ENCODE peak calls at places on chromosomes 6 and 20, in eight cellular contexts. S is GM23338, D is HCT116, J is PC-3, L is hepatocyte, T is OCI-LY7, Q is SK-N-SH, U is MM.1S. O is an unnamed sample.

GRCh38 chr20:42483694-42484303 is 705.9 kb downstream of the PTPRT start:
- DNase-seq in S (peak; percentile 2), D (no peak), J (no peak), L (peak; percentile 22), T (peak; percentile 30), Q (peak; percentile 20), U (peak; percentile 15), O (peak; percentile 82)

GRCh38 chr20:56391037-56391436 is 978 bp downstream of the AURKA start:
- DNase-seq in S (no peak), D (no peak), J (no peak), L (no peak), T (peak; percentile 46), Q (no peak), U (no peak), O (no peak)

GRCh38 chr6:149363154-149363553 is 36.9 kb upstream of the SUMO4 start:
- DNase-seq in S (peak; percentile 51), D (peak; percentile 24), J (peak; percentile 73), L (no peak), T (no peak), Q (no peak), U (no peak), O (no peak)

GRCh38 chr20:62890444-62890843 is 28.8 kb upstream of the TCFL5 start:
- DNase-seq in S (no peak), D (no peak), J (no peak), L (no peak), T (no peak), Q (no peak), U (no peak), O (no peak)

GRCh38 chr6:41636803-41637178 is 1.5 kb upstream of the MDFI start:
- DNase-seq in S (peak; percentile 86), D (peak; percentile 54), J (peak; percentile 91), L (peak; percentile 89), T (no peak), Q (no peak), U (no peak), O (peak; percentile 37)

GRCh38 chr6:89559487-89559886 is 79.1 kb downstream of the LYRM2 start:
- DNase-seq in S (peak; percentile 39), D (no peak), J (no peak), L (no peak), T (no peak), Q (no peak), U (no peak), O (peak; percentile 30)

GRCh38 chr6:95203153-95203754 is 374.1 kb upstream of the MANEA start:
- DNase-seq in S (peak; percentile 78), D (peak; percentile 23), J (peak; percentile 47), L (peak; percentile 71), T (peak; percentile 31), Q (peak; percentile 40), U (peak; percentile 40), O (peak; percentile 59)

GRCh38 chr20:43942661-43943285 is 28.1 kb downstream of the TOX2 start:
- DNase-seq in S (no peak), D (peak; percentile 21), J (peak; percentile 72), L (no peak), T (peak; percentile 31), Q (no peak), U (peak; percentile 83), O (no peak)

GRCh38 chr6:11207199-11207968 is 25.1 kb downstream of the NEDD9 start:
- DNase-seq in S (no peak), D (peak; percentile 39), J (peak; percentile 98), L (peak; percentile 86), T (no peak), Q (no peak), U (no peak), O (no peak)

GRCh38 chr6:105494688-105495087 is 91.8 kb upstream of the PREP start:
- DNase-seq in S (peak; percentile 30), D (no peak), J (no peak), L (no peak), T (no peak), Q (no peak), U (no peak), O (no peak)

GRCh38 chr6:67300430-67301040 is 1334.5 kb upstream of the ADGRB3 start:
- DNase-seq in S (no peak), D (no peak), J (no peak), L (no peak), T (no peak), Q (no peak), U (no peak), O (no peak)

GRCh38 chr20:14879020-14879697 is 541.7 kb upstream of the FLRT3 start:
- DNase-seq in S (no peak), D (peak; percentile 77), J (peak; percentile 98), L (peak; percentile 13), T (no peak), Q (no peak), U (peak; percentile 45), O (no peak)

GRCh38 chr20:277496-277781 is 13.1 kb downstream of the C20orf96 start:
- DNase-seq in S (no peak), D (no peak), J (no peak), L (no peak), T (no peak), Q (no peak), U (no peak), O (no peak)

GRCh38 chr6:149356081-149356750 is 38.7 kb downstream of the TAB2 start:
- DNase-seq in S (no peak), D (no peak), J (no peak), L (no peak), T (no peak), Q (no peak), U (no peak), O (no peak)

GRCh38 chr6:135183532-135184440 is 2.7 kb downstream of the MYB start:
- DNase-seq in S (peak; percentile 93), D (peak; percentile 83), J (peak; percentile 77), L (peak; percentile 68), T (peak; percentile 95), Q (peak; percentile 47), U (peak; percentile 88), O (peak; percentile 80)

GRCh38 chr6:141824258-141824795 is 308.4 kb upstream of the GJE1 start:
- DNase-seq in S (no peak), D (no peak), J (no peak), L (no peak), T (no peak), Q (no peak), U (no peak), O (no peak)

GRCh38 chr6:77467038-77467437 is 3.7 kb upstream of the HTR1B start:
- DNase-seq in S (peak; percentile 34), D (no peak), J (peak; percentile 29), L (peak; percentile 11), T (no peak), Q (no peak), U (no peak), O (no peak)

GRCh38 chr6:168525926-168526630 is 85.1 kb downstream of the SMOC2 start:
- DNase-seq in S (no peak), D (no peak), J (no peak), L (no peak), T (no peak), Q (no peak), U (no peak), O (no peak)

GRCh38 chr6:4010682-4011081 is 68.3 kb downstream of the FAM217A start:
- DNase-seq in S (no peak), D (no peak), J (no peak), L (no peak), T (peak; percentile 24), Q (no peak), U (no peak), O (no peak)

GRCh38 chr20:33673115-33673410 is 1.2 kb downstream of the NECAB3 start:
- DNase-seq in S (no peak), D (no peak), J (no peak), L (no peak), T (no peak), Q (no peak), U (peak; percentile 5), O (no peak)
- H3K4me3 ChIP-seq in S (peak overlapping the region; percentile 78), D (peak overlapping the region; percentile 85), J (peak overlapping the region; percentile 92), L (peak overlapping the region; percentile 71), T (peak overlapping the region; percentile 84), Q (peak overlapping the region; percentile 61), U (peak overlapping the region; percentile 91), O (peak overlapping the region; percentile 74)

GRCh38 chr20:24681634-24682495 is 212.4 kb downstream of the SYNDIG1 start:
- DNase-seq in S (no peak), D (no peak), J (no peak), L (no peak), T (no peak), Q (no peak), U (no peak), O (no peak)

GRCh38 chr20:24684954-24685691 is 215.7 kb downstream of the SYNDIG1 start:
- DNase-seq in S (peak; percentile 45), D (no peak), J (no peak), L (no peak), T (no peak), Q (no peak), U (no peak), O (peak; percentile 52)

GRCh38 chr20:24684421-24684871 is 215.0 kb downstream of the SYNDIG1 start:
- DNase-seq in S (no peak), D (no peak), J (no peak), L (no peak), T (no peak), Q (no peak), U (no peak), O (no peak)

GRCh38 chr20:24682496-24683090 is 213.2 kb downstream of the SYNDIG1 start:
- DNase-seq in S (no peak), D (no peak), J (no peak), L (no peak), T (no peak), Q (no peak), U (no peak), O (no peak)

GRCh38 chr20:24683676-24684075 is 214.2 kb downstream of the SYNDIG1 start:
- DNase-seq in S (no peak), D (no peak), J (no peak), L (no peak), T (no peak), Q (no peak), U (no peak), O (no peak)
- TF ChIP-seq EZH2phosphoT487 in S (no peak), D (no peak), J (no peak), L (no peak), T (no peak), Q (no peak), U (no peak), O (no peak)

GRCh38 chr6:83071023-83071422 is 3.6 kb downstream of the DOP1A start:
- DNase-seq in S (peak; percentile 17), D (no peak), J (no peak), L (no peak), T (peak; percentile 79), Q (no peak), U (peak; percentile 63), O (no peak)

GRCh38 chr6:83068628-83069027 is 1.2 kb downstream of the DOP1A start:
- DNase-seq in S (no peak), D (no peak), J (no peak), L (no peak), T (no peak), Q (no peak), U (no peak), O (no peak)

GRCh38 chr6:83069633-83070032 is 2.2 kb downstream of the DOP1A start:
- DNase-seq in S (no peak), D (no peak), J (no peak), L (no peak), T (no peak), Q (no peak), U (no peak), O (no peak)

GRCh38 chr6:83065511-83066192 is at the start of gene UBE3D:
- DNase-seq in S (peak; percentile 89), D (peak; percentile 51), J (peak; percentile 74), L (peak; percentile 95), T (peak; percentile 91), Q (peak; percentile 94), U (peak; percentile 87), O (peak; percentile 95)

GRCh38 chr6:83067448-83068413 is at the start of gene DOP1A:
- DNase-seq in S (peak; percentile 98), D (peak; percentile 86), J (peak; percentile 93), L (peak; percentile 98), T (peak; percentile 97), Q (peak; percentile 95), U (peak; percentile 94), O (peak; percentile 99)
- TF ChIP-seq CTCF in S (peak; percentile 97), D (peak; percentile 95), J (peak; percentile 85), L (peak; percentile 99), T (peak; percentile 95), Q (peak; percentile 98), U (peak; percentile 93), O (peak; percentile 99)

GRCh38 chr20:58392286-58392685 is 3.3 kb downstream of the VAPB start:
- DNase-seq in S (no peak), D (no peak), J (no peak), L (no peak), T (no peak), Q (no peak), U (no peak), O (no peak)
- H3K4me3 ChIP-seq in S (no peak overlapping the region), D (no peak overlapping the region), J (no peak overlapping the region), L (no peak overlapping the region), T (no peak overlapping the region), Q (no peak overlapping the region), U (no peak overlapping the region), O (no peak overlapping the region)